ENCODE peak calls at places on chromosomes 12 and 14, in five cellular contexts. G is neural crest cell; I is mammary epithelial cell; W is CD8-positive, alpha-beta memory T cell; Y is activated CD4-positive, CD25-positive, alpha-beta regulatory T cell treated with anti-CD3 and anti-CD28 coated beads, Interleukin-2, amount 50 U/mL, for 72 hours. O is an unnamed sample.

GRCh38 chr14:40292664-40293063 is 860.4 kb upstream of the FBXO33 start:
- DNase-seq in W (no peak), G (no peak), Y (no peak), I (no peak), O (no peak)

GRCh38 chr14:78606111-78606510 is 435.9 kb downstream of the NRXN3 start:
- DNase-seq in Y (no peak), I (peak), G (no peak), W (no peak), O (no peak)

GRCh38 chr14:53709381-53709780 is 247.2 kb downstream of the BMP4 start:
- DNase-seq in W (no peak), Y (no peak), G (no peak), I (no peak), O (no peak)

GRCh38 chr14:99524804-99525698 is 43.8 kb downstream of the CCNK start:
- DNase-seq in G (no peak), Y (no peak), I (no peak), W (peak), O (no peak)

GRCh38 chr14:93967637-93968250 is 8.6 kb downstream of the ASB2 start:
- DNase-seq in G (no peak), Y (no peak), W (no peak), I (no peak), O (no peak)

GRCh38 chr14:65334765-65335411 is 77.6 kb upstream of the FUT8 start:
- DNase-seq in Y (no peak), G (no peak), I (no peak), W (no peak), O (no peak)

GRCh38 chr14:61479746-61480502 is 158.5 kb downstream of the PRKCH start:
- DNase-seq in I (peak), Y (no peak), G (no peak), W (no peak), O (no peak)

GRCh38 chr12:97404549-97404948 is 58.1 kb upstream of the RMST start:
- DNase-seq in G (peak), I (peak), Y (no peak), W (no peak), O (no peak)

GRCh38 chr14:33786091-33786825 is 164.6 kb downstream of the EGLN3 start:
- DNase-seq in G (no peak), W (no peak), Y (no peak), I (no peak), O (no peak)

GRCh38 chr14:64764641-64765520 is 60.7 kb downstream of the PLEKHG3 start:
- DNase-seq in W (peak), Y (peak), G (peak), I (peak), O (peak)

GRCh38 chr14:41389355-41389754 is 217.3 kb upstream of the LRFN5 start:
- DNase-seq in W (no peak), I (no peak), G (no peak), Y (no peak), O (no peak)

GRCh38 chr12:56159482-56160105 is 1.4 kb downstream of the MYL6 start:
- DNase-seq in I (no peak), Y (no peak), G (no peak), W (no peak), O (no peak)

GRCh38 chr12:69602954-69603353 is 7.8 kb downstream of the LRRC10 start:
- DNase-seq in I (no peak), G (no peak), Y (no peak), W (no peak), O (no peak)